ENCODE peak calls at places on chromosomes 1 and 21, in eight cellular contexts. W is HCT116, I is sigmoid colon, J is PC-3, X is ovary, B is heart left ventricle, F is IMR-90, D is right atrium auricular region. Y is an unnamed sample.

GRCh38 chr1:29379438-29380073 is 143.2 kb downstream of the PTPRU start:
- DNase-seq in J (peak; percentile 66), I (no peak), D (no peak), W (peak; percentile 72), X (no peak), F (peak; percentile 38), B (no peak), Y (peak; percentile 28)

GRCh38 chr1:46991083-46991923 is 32.2 kb upstream of the CYP4X1 start:
- DNase-seq in J (peak; percentile 63), B (no peak), W (peak; percentile 23), F (no peak), X (no peak), D (no peak), I (no peak), Y (no peak)

GRCh38 chr21:25742900-25743299 is 8.1 kb downstream of the GABPA start:
- DNase-seq in I (no peak), F (no peak), X (no peak), B (no peak), D (no peak), J (no peak), W (no peak), Y (no peak)

GRCh38 chr21:42455196-42455595 is 40.8 kb downstream of the RSPH1 start:
- DNase-seq in X (no peak), B (no peak), D (no peak), J (no peak), I (no peak), F (no peak), W (no peak), Y (no peak)

GRCh38 chr1:111908222-111908621 is 81.2 kb downstream of the KCND3 start:
- DNase-seq in D (no peak), W (no peak), X (no peak), I (no peak), F (no peak), J (no peak), B (no peak), Y (no peak)

GRCh38 chr1:53320646-53321045 is 7.2 kb downstream of the LRP8 start:
- DNase-seq in X (no peak), J (no peak), D (no peak), I (no peak), B (no peak), F (no peak), W (no peak), Y (no peak)

GRCh38 chr1:23394664-23395063 is 25.0 kb upstream of the ZNF436 start:
- DNase-seq in J (no peak), I (peak; percentile 97), F (peak; percentile 69), D (peak; percentile 90), B (peak; percentile 85), W (no peak), X (peak; percentile 89), Y (peak; percentile 69)

GRCh38 chr1:44423706-44424546 is 18.9 kb downstream of the RNF220 start:
- DNase-seq in I (peak; percentile 78), W (no peak), D (peak; percentile 65), B (peak; percentile 63), F (peak; percentile 35), X (peak; percentile 23), J (peak; percentile 88), Y (no peak)

GRCh38 chr21:42340187-42340586 is 10.6 kb downstream of the TFF2 start:
- DNase-seq in W (no peak), J (no peak), F (no peak), X (no peak), B (no peak), D (no peak), I (peak; percentile 30), Y (peak; percentile 19)

GRCh38 chr1:234230414-234230862 is 142.8 kb upstream of the COA6 start:
- DNase-seq in F (no peak), W (no peak), D (no peak), B (no peak), J (no peak), X (no peak), I (no peak), Y (no peak)

GRCh38 chr1:151790940-151791651 is 796 bp upstream of the TDRKH start:
- DNase-seq in D (no peak), X (no peak), I (no peak), B (no peak), F (no peak), J (peak; percentile 24), W (no peak), Y (no peak)

GRCh38 chr1:36982708-36983107 is 51.6 kb downstream of the GRIK3 start:
- DNase-seq in I (no peak), F (no peak), J (no peak), W (no peak), B (no peak), D (no peak), X (no peak), Y (no peak)

GRCh38 chr1:200392625-200393185 is 17.1 kb downstream of the ZNF281 start:
- DNase-seq in B (no peak), X (no peak), I (no peak), J (peak; percentile 64), D (no peak), W (no peak), F (no peak), Y (no peak)

GRCh38 chr1:71565267-71565666 is 484.4 kb upstream of the ZRANB2 start:
- DNase-seq in J (no peak), W (no peak), B (no peak), I (no peak), F (peak; percentile 83), X (no peak), D (no peak), Y (no peak)

GRCh38 chr1:26938004-26938658 is 16.6 kb downstream of the NUDC start:
- DNase-seq in D (no peak), X (no peak), F (no peak), J (no peak), W (no peak), B (peak; percentile 31), I (no peak), Y (no peak)

GRCh38 chr1:97943354-97943753 is 22.5 kb upstream of the DPYD start:
- DNase-seq in J (no peak), D (no peak), X (no peak), B (no peak), F (peak; percentile 78), I (no peak), W (no peak), Y (peak; percentile 19)

GRCh38 chr1:207807395-207808321 is 55.8 kb downstream of the CD46 start:
- DNase-seq in B (no peak), J (no peak), F (no peak), I (no peak), D (no peak), X (peak; percentile 59), W (no peak), Y (no peak)

DNA sequence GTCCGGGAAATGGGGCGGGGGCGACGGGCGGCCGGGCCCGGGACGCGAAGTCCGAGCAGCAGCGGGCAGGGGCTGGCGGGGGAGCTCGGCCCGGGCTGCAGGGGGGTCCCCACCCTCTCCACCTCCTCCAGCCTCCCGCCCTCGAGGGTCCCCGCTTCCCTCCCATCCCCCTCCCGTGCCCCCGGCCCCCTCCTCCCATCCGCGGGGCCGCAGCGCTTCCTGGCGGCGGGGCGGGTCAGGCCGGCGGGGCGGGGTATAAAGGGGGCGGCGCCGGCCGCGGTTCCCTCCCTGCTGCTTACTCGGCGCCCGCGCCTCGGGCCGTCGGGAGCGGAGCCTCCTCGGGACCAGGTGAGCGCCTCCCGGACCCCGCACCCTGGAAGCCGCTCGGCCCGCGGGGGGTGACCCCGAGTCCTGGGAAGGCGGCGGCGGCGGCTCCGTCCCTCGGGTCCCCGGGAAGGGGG is at the start of gene COL6A2:
- DNase-seq in D (peak; percentile 61), X (peak; percentile 85), J (peak; percentile 75), W (no peak), F (peak; percentile 71), I (peak; percentile 91), B (peak; percentile 72), Y (peak; percentile 67)
- H3K27me3 ChIP-seq in D (no peaks in the 10 kb centered on the region), X (no peaks in the 10 kb centered on the region), J (no peaks in the 10 kb centered on the region), W (no peaks in the 10 kb centered on the region), F (no peaks in the 10 kb centered on the region), I (no peaks in the 10 kb centered on the region), B (no peaks in the 10 kb centered on the region), Y (no peaks in the 10 kb centered on the region)

GRCh38 chr1:35901235-35901634 is 18.2 kb downstream of the AGO1 start:
- DNase-seq in W (no peak), B (no peak), F (no peak), X (no peak), D (no peak), J (no peak), I (no peak), Y (no peak)

GRCh38 chr1:35899941-35900340 is 16.9 kb downstream of the AGO1 start:
- DNase-seq in W (no peak), B (no peak), X (no peak), I (no peak), D (no peak), F (no peak), J (no peak), Y (no peak)

GRCh38 chr1:35902671-35903070 is 19.7 kb downstream of the AGO1 start:
- DNase-seq in D (no peak), F (no peak), X (no peak), J (no peak), B (no peak), I (no peak), W (no peak), Y (no peak)
- H3K36me3 ChIP-seq in D (peaks cover 62% of the 10 kb centered on the region), F (peaks cover 36% of the 10 kb centered on the region), X (no peaks in the 10 kb centered on the region), J (peaks cover 8% of the 10 kb centered on the region), B (peaks cover 99% of the 10 kb centered on the region), I (peaks cover 11% of the 10 kb centered on the region), W (peaks cover 14% of the 10 kb centered on the region), Y (peaks cover 10% of the 10 kb centered on the region)

DNA sequence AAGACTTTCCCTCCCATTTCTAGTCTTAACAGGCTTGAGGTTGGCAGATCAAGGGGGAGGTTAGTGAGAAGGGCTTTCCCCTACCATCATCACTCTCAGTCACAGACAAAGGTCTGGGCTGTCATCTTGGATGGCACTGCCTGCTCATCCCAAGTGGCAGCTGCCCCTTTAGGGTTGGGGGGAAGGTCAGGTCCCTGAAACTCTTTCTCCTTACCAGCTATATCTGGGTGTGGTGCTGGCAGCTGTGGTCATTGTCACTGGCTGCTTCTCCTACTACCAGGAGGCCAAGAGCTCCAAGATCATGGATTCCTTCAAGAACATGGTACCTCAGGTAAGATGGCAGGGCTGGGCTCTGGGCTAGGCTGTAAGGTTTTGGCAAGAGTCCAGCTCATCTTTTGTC is 8.2 kb downstream of the ATP1A2 start:
- DNase-seq in D (no peak), B (no peak), W (no peak), I (no peak), J (no peak), X (no peak), F (no peak), Y (no peak)
- H3K27ac ChIP-seq in D (peak overlapping the region; percentile 65), B (peak overlapping the region; percentile 58), W (no peak overlapping the region), I (peak overlapping the region; percentile 57), J (no peak overlapping the region), X (no peak overlapping the region), F (peak overlapping the region; percentile 43), Y (peak overlapping the region; percentile 84)

GRCh38 chr1:162390396-162391185 is 9.1 kb downstream of the C1orf226 start:
- DNase-seq in D (peak; percentile 23), W (no peak), X (no peak), I (no peak), J (no peak), F (no peak), B (no peak), Y (no peak)

GRCh38 chr1:162388615-162389014 is 7.1 kb downstream of the C1orf226 start:
- DNase-seq in I (no peak), B (no peak), W (no peak), X (no peak), F (no peak), J (no peak), D (peak; percentile 50), Y (no peak)

GRCh38 chr1:162389971-162390370 is 8.4 kb downstream of the C1orf226 start:
- DNase-seq in X (no peak), J (no peak), I (no peak), W (no peak), D (peak; percentile 32), F (no peak), B (no peak), Y (no peak)

GRCh38 chr1:162388083-162388594 is 6.6 kb downstream of the C1orf226 start:
- DNase-seq in J (no peak), B (no peak), X (no peak), D (peak; percentile 32), I (no peak), F (no peak), W (no peak), Y (no peak)

GRCh38 chr1:162389021-162389818 is 7.7 kb downstream of the C1orf226 start:
- DNase-seq in W (no peak), X (no peak), I (no peak), J (peak; percentile 62), F (peak; percentile 30), D (peak; percentile 9), B (no peak), Y (no peak)
- H3K27me3 ChIP-seq in W (no peaks in the 10 kb centered on the region), X (no peaks in the 10 kb centered on the region), I (no peaks in the 10 kb centered on the region), J (no peaks in the 10 kb centered on the region), F (peaks cover 26% of the 10 kb centered on the region), D (no peaks in the 10 kb centered on the region), B (no peaks in the 10 kb centered on the region), Y (no peaks in the 10 kb centered on the region)